ENCODE peak calls at places on chromosomes 12 and 14, in nine cellular contexts. N is HCT116, T is PC-3, E is GM23248, F is Karpas-422, C is endodermal cell, I is SK-N-SH, Z is neural progenitor cell, M is K562. W is an unnamed sample.

GRCh38 chr12:12577786-12578185 is 15.1 kb upstream of the DUSP16 start:
- DNase-seq in N (no peak), F (no peak), C (no peak), T (peak; percentile 67), M (no peak), Z (no peak), E (peak; percentile 22), I (no peak), W (no peak)

GRCh38 chr12:51192284-51192671 is 19.3 kb upstream of the TFCP2 start:
- DNase-seq in T (no peak), Z (no peak), N (no peak), I (no peak), F (no peak), E (no peak), C (no peak), M (no peak), W (no peak)

GRCh38 chr14:105536691-105537579 is 10.6 kb downstream of the TMEM121 start:
- DNase-seq in I (peak; percentile 29), M (no peak), T (peak; percentile 19), F (no peak), Z (no peak), N (no peak), E (no peak), C (no peak), W (no peak)

GRCh38 chr12:116222358-116222757 is 55.1 kb downstream of the MED13L start:
- DNase-seq in C (no peak), N (peak; percentile 85), T (peak; percentile 94), Z (no peak), M (no peak), F (no peak), E (peak; percentile 74), I (no peak), W (peak; percentile 20)

GRCh38 chr14:51959928-51960327 is 29.4 kb upstream of the RTRAF start:
- DNase-seq in M (no peak), I (no peak), E (no peak), C (no peak), T (no peak), Z (no peak), N (no peak), F (no peak), W (no peak)

GRCh38 chr12:2052861-2053674 is at the start of gene CACNA1C:
- DNase-seq in F (no peak), E (peak; percentile 87), M (no peak), T (no peak), N (no peak), I (peak; percentile 93), Z (peak; percentile 91), C (peak; percentile 91), W (no peak)

GRCh38 chr12:85575115-85576096 is 260.8 kb downstream of the RASSF9 start:
- DNase-seq in F (peak; percentile 83), Z (peak; percentile 74), C (peak; percentile 88), E (peak; percentile 70), M (peak; percentile 9), T (peak; percentile 81), N (peak; percentile 54), I (peak; percentile 46), W (peak; percentile 47)

GRCh38 chr14:49879683-49880204 is 13.1 kb upstream of the ARF6 start:
- DNase-seq in I (peak; percentile 65), C (peak; percentile 86), N (peak; percentile 95), T (peak; percentile 80), Z (peak; percentile 63), M (peak; percentile 72), E (peak; percentile 77), F (peak; percentile 94), W (no peak)

GRCh38 chr12:15543347-15543746 is 221.0 kb downstream of the PTPRO start:
- DNase-seq in F (no peak), I (no peak), M (no peak), N (no peak), E (no peak), T (no peak), C (no peak), Z (no peak), W (no peak)

GRCh38 chr12:132285991-132286681 is 43.3 kb downstream of the GALNT9 start:
- DNase-seq in T (peak; percentile 67), Z (peak; percentile 64), M (no peak), N (no peak), F (no peak), I (peak; percentile 62), E (peak; percentile 73), C (peak; percentile 82), W (no peak)

GRCh38 chr12:111314949-111315539 is 53.9 kb downstream of the PHETA1 start:
- DNase-seq in M (no peak), E (peak; percentile 24), C (no peak), F (no peak), N (no peak), I (no peak), T (peak; percentile 55), Z (no peak), W (no peak)

GRCh38 chr14:44942436-44942835 is 19.3 kb downstream of the KLHL28 start:
- DNase-seq in I (no peak), E (no peak), T (no peak), N (no peak), C (no peak), M (no peak), F (no peak), Z (no peak), W (no peak)

GRCh38 chr14:74508292-74508731 is 14.7 kb downstream of the ISCA2 start:
- DNase-seq in C (peak; percentile 93), E (peak; percentile 39), F (no peak), M (no peak), T (peak; percentile 22), N (no peak), Z (peak; percentile 77), I (peak; percentile 77), W (no peak)

GRCh38 chr12:40107098-40107802 is 1.4 kb upstream of the SLC2A13 start:
- DNase-seq in M (peak; percentile 63), Z (peak; percentile 90), C (peak; percentile 96), F (peak; percentile 94), N (peak; percentile 60), E (peak; percentile 87), T (peak; percentile 90), I (peak; percentile 70), W (peak; percentile 82)
- H3K9ac ChIP-seq in M (no peak overlapping the region), Z (no peak overlapping the region), C (no peak overlapping the region), F (no peak overlapping the region), N (no peak overlapping the region), E (no peak overlapping the region), T (no peak overlapping the region), I (no peak overlapping the region), W (peak overlapping the region; percentile 44)

GRCh38 chr12:48978741-48979601 is 849 bp downstream of the WNT1 start:
- DNase-seq in M (no peak), T (no peak), F (no peak), Z (peak; percentile 30), E (no peak), N (no peak), C (peak; percentile 77), I (no peak), W (no peak)
- H3K9ac ChIP-seq in M (peak overlapping the region; percentile 14), T (no peak overlapping the region), F (peak overlapping the region; percentile 45), Z (no peak overlapping the region), E (no peak overlapping the region), N (no peak overlapping the region), C (no peak overlapping the region), I (no peak overlapping the region), W (no peak overlapping the region)

DNA sequence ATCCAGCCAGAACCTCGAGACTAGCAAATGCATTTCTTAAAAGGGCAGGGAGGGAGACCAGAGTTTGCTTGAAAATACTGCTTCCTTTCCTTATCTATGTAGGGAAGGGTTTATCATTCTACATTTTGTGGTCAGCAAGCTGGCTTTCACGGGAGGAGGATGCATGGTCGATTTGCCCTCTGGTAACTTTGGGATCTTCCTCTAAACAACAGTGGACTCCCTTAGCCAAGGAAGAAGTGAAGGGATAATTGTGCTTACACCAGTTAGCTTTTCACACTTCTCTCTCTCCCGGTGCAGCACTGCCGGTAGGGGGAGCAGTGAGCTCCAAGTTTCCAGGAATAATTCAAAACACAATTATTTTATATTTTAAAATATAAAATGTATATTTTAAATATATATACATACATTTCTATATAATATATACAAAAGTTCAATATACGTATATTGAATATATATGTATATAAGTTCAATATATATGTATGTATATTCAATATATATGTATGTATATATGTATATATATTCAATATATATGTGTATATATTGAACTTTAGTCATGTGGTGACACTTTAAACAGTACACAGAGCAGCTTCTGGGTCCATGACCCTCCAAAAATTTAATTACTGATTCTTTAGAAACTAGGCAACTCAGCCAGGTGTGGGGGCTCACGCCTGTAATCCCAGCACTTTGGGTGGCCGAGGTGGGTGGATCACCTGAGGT is 4.5 kb upstream of the ACACB start:
- DNase-seq in E (peak; percentile 77), M (peak; percentile 54), I (peak; percentile 66), F (peak; percentile 77), T (peak; percentile 74), Z (peak; percentile 63), N (peak; percentile 24), C (peak; percentile 89), W (no peak)
- H3K9ac ChIP-seq in E (peak overlapping the region; percentile 87), M (no peak overlapping the region), I (peak overlapping the region; percentile 84), F (no peak overlapping the region), T (no peak overlapping the region), Z (no peak overlapping the region), N (no peak overlapping the region), C (no peak overlapping the region), W (peak overlapping the region; percentile 1)

DNA sequence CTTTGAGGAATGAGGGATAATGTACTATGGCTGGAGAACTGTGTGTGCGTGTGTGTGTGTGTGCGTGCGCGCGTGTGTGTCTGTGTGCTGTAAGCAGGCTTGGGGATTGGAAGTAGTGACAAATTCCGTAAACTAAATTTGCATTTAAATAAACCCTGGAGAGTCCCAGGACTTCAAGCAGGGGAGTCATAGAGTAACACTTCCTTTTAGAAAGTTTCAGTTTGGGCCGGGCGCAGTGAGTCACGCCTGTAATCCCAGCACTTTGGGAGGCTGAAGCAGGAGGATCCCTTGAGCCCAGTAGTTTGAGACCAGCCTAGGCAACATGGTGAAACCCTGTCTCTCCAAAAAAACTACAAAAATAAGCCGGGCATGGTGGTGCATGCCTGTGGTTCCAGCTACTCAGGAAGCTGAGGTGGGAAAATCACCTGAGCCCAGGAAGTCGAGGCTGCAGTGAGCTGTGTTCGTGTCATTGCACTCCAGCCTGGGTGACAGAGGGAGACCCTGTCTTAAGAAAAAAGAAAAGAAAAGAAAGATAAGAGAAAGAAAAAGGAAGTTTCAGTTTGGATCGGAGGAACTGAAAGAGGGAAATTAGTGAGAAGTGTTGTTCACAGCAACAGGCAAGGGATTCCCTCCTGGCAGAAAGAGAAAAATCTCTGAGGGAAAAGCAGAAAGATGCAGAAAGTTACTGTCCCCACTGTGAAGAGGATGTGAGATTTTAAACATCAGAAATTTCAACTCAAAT is 222.7 kb upstream of the SOX5 start:
- DNase-seq in C (peak; percentile 73), Z (peak; percentile 17), I (no peak), E (no peak), T (no peak), F (no peak), N (no peak), M (no peak), W (no peak)
- H3K9ac ChIP-seq in C (no peak overlapping the region), Z (no peak overlapping the region), I (no peak overlapping the region), E (no peak overlapping the region), T (no peak overlapping the region), F (no peak overlapping the region), N (no peak overlapping the region), M (no peak overlapping the region), W (no peak overlapping the region)

DNA sequence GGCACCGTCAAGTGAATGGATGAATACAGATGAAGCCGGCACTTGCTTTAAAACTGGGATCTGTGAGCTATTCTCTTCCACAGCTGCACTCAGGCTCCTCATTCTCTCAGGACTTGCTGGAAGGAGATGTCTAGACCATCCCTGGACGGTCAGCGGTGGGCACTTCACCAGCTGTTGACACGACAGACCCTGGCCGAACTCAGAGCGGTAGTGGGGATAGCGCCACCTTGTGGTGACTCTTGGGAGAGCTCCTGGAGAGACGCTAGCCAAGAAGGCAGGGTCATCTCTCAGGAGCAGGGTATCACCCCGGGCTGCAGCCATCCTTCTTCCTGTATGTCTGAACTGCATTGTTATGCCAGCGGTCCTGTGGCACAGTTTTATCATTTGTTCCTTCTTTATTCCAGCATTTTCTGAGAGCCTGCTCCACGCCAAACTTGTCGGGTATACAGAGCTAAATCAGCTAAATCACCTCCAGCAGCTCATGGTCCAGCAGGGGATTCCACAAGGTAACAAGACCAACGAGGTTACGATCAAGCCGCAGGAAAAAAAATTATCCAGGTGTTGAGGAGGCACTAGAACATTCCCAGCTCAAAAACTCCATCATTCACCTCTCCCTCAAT is 10.0 kb downstream of the WNT1 start:
- DNase-seq in I (peak; percentile 87), Z (peak; percentile 87), C (peak; percentile 99), M (peak; percentile 80), T (peak; percentile 71), F (peak; percentile 87), N (no peak), E (peak; percentile 57), W (no peak)
- H3K9ac ChIP-seq in I (no peak overlapping the region), Z (no peak overlapping the region), C (no peak overlapping the region), M (no peak overlapping the region), T (no peak overlapping the region), F (no peak overlapping the region), N (no peak overlapping the region), E (no peak overlapping the region), W (no peak overlapping the region)

W was measured in SK-N-MC.